ENCODE peak calls at places on chromosomes 13 and 19, in five cellular contexts. V is HepG2, P is GM12878, S is K562, H is upper lobe of left lung. L is an unnamed sample.

GRCh38 chr13:24500977-24501376 is 11.6 kb downstream of the PARP4 start:
- ATAC-seq in S (no peak), V (no peak), P (no peak), H (no peak), L (no peak)

GRCh38 chr19:18833141-18833476 is 1.4 kb downstream of the UPF1 start:
- ATAC-seq in S (peak), V (no peak), H (no peak), P (peak), L (no peak)

GRCh38 chr13:71864094-71864980 is 2.7 kb downstream of the DACH1 start:
- ATAC-seq in S (no peak), V (no peak), H (peak), P (no peak), L (peak)

GRCh38 chr19:14674764-14675163 is at the start of gene ADGRE3:
- ATAC-seq in S (no peak), H (no peak), V (no peak), P (peak), L (no peak)

GRCh38 chr19:56091751-56092546 is 29.1 kb downstream of the ZNF787 start:
- ATAC-seq in P (no peak), H (no peak), S (no peak), V (no peak), L (no peak)

GRCh38 chr19:58182577-58182988 is 278 bp upstream of the ZNF274 start:
- ATAC-seq in P (peak), V (no peak), H (peak), S (no peak), L (no peak)

GRCh38 chr13:38755792-38756191 is 68.9 kb downstream of the FREM2 start:
- ATAC-seq in V (no peak), S (no peak), H (no peak), P (no peak), L (no peak)

GRCh38 chr19:7778081-7778480 is 15.0 kb downstream of the CLEC4M start:
- ATAC-seq in S (no peak), P (no peak), V (no peak), H (no peak), L (no peak)

GRCh38 chr13:105474983-105475382 is 1060.5 kb downstream of the EFNB2 start:
- ATAC-seq in S (no peak), V (no peak), H (no peak), P (no peak), L (no peak)

GRCh38 chr19:46088101-46088500 is 36.4 kb downstream of the IGFL3 start:
- ATAC-seq in V (no peak), S (no peak), P (no peak), H (no peak), L (no peak)

DNA sequence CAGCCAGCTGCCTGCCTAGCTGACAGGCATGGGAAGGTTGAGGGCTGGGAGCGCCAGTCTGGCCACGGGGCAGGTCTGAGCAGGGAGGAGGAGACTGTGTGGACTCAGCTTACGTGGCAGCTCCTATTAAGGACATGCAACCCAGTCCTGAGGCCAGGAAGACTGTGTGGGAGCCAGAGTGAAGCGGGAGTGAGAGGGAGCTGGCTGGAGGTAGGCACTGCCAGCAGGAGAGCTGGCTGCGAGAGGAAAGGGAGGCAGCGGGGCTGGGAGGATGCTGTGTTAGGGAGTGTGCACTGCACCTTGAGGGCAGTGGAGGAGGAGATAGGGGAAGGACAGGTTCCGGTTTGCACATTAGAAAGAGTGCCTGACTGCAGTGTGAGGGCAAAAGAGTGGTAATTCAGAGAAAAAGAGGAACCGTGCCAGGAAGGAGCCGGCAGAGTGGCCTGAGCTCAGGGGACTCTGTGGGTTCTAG is 99.2 kb downstream of the SLC7A1 start:
- ATAC-seq in V (peak), P (peak), H (peak), S (no peak), L (peak)
- TF ChIP-seq POLR2AphosphoS5 in V (no peak), P (no peak), H (no peak), S (no peak), L (no peak)

DNA sequence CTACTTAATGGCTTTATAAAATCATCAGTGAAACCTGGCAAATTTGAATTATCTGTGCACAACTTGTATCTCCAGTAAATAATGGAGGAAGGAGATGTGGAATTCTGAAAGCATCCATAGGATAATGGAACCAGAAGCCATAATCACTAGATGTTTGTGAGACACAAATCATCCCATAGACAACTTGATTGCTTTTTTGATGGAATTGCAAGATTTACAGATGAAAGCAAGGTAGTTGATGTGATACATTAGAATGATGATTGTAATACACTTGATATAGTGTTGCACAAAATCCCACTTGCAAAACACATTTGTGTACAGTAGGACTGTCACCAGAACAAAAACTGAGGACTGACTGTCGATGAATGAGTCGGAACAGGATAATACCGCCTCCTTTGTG is 178.4 kb downstream of the IRS2 start:
- ATAC-seq in V (no peak), P (no peak), S (no peak), H (no peak), L (no peak)
- TF ChIP-seq EP300 in V (no peak), P (no peak), S (no peak), H (no peak), L (no peak)

DNA sequence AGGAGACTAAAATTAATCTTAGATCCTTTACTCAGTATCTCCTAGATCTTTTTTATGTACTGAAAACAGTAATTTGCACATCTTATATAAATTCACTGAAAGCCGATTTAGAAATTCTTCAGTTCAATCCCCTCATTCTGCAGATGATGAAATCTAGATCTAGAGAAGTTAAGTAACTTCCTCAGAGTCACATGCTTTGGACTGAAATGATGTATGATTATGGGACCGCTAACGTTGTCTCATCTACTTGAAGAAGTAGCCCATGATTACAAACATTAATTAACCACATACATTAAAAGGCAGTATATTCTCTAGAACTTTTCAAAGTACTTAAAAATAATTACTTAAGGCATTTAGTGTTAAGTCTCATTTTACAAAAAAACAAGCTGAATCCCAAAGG is 37.8 kb downstream of the ELF1 start:
- ATAC-seq in P (peak), S (peak), H (no peak), V (no peak), L (peak)
- H3K4me3 ChIP-seq in P (peak), S (peak), H (peak), V (no peak), L (peak)

GRCh38 chr19:12777217-12778019 is 2.1 kb upstream of the HOOK2 start:
- ATAC-seq in P (peak), V (peak), H (peak), S (peak), L (peak)
- TF ChIP-seq POLR2AphosphoS5 in P (no peak), V (no peak), H (peak), S (no peak), L (peak)

GRCh38 chr13:44710576-44710975 is 134.4 kb upstream of the TSC22D1 start:
- ATAC-seq in S (no peak), P (peak), V (no peak), H (no peak), L (no peak)

GRCh38 chr13:44715287-44716224 is 139.4 kb upstream of the TSC22D1 start:
- ATAC-seq in P (no peak), V (no peak), S (no peak), H (no peak), L (no peak)

GRCh38 chr13:44718467-44718866 is 142.3 kb upstream of the TSC22D1 start:
- ATAC-seq in P (no peak), H (no peak), S (no peak), V (no peak), L (no peak)

GRCh38 chr13:44713793-44714469 is 137.8 kb upstream of the TSC22D1 start:
- ATAC-seq in V (peak), S (no peak), P (no peak), H (peak), L (no peak)
- TF ChIP-seq EP300 in V (no peak), S (no peak), P (no peak), H (no peak), L (no peak)

DNA sequence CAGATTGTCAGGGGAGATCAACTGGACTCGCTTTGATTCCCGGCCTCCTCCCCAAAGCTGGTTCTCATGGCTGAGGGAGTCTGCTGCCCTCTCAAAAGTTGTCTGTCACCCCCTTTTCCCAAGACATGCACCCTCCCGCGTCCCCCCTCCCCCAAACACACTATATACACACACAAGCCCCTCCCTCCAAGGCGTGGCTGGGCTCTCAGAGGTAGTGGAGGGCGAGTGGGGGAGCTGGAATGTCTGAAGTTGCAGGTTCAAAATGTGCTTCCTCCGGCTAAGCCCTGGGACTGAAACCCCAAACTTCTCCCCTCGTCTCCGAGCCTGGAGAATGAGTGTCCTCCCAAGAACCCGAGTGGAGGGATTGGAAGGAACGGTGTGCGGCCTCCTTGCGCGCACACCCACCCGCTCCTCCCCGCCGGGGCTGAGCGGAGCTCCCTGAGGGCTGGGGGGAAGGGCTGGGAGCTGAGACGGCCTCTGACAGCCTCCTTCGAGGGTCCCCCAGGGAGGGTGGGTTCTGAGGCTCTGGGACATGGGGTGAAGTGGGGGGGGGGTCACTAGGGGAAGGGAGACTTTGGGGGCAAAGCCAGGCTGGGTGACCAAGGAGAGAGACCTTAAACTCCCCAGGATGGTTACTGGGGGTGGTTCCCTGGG is 9.9 kb upstream of the MEIS3 start:
- ATAC-seq in S (no peak), H (no peak), P (no peak), V (no peak), L (no peak)
- H3K4me3 ChIP-seq in S (no peak), H (no peak), P (no peak), V (no peak), L (no peak)

GRCh38 chr19:49857834-49858590 is 7.1 kb downstream of the PTOV1 start:
- ATAC-seq in P (no peak), V (no peak), S (peak), H (no peak), L (no peak)
- TF ChIP-seq POLR2AphosphoS5 in P (no peak), V (peak), S (no peak), H (no peak), L (no peak)

GRCh38 chr13:108828053-108828806 is 198.8 kb downstream of the MYO16 start:
- ATAC-seq in P (no peak), V (no peak), H (no peak), S (no peak), L (no peak)

GRCh38 chr13:108835082-108835481 is 205.7 kb downstream of the MYO16 start:
- ATAC-seq in S (no peak), H (no peak), P (no peak), V (no peak), L (no peak)

GRCh38 chr13:108830916-108831315 is 201.5 kb downstream of the MYO16 start:
- ATAC-seq in H (no peak), V (no peak), S (no peak), P (no peak), L (no peak)

GRCh38 chr13:108834193-108834592 is 204.8 kb downstream of the MYO16 start:
- ATAC-seq in P (no peak), H (no peak), S (no peak), V (no peak), L (no peak)
- TF ChIP-seq EP300 in P (no peak), H (no peak), S (no peak), V (no peak), L (no peak)

GRCh38 chr19:3055741-3056453 is 6.4 kb downstream of the TLE5 start:
- ATAC-seq in S (no peak), V (no peak), P (no peak), H (no peak), L (no peak)

GRCh38 chr19:3053780-3054179 is 8.5 kb downstream of the TLE5 start:
- ATAC-seq in V (no peak), P (no peak), S (no peak), H (no peak), L (no peak)

GRCh38 chr19:3053218-3053621 is 9.1 kb downstream of the TLE5 start:
- ATAC-seq in H (no peak), P (peak), S (peak), V (no peak), L (no peak)

GRCh38 chr19:3054972-3055740 is 7.1 kb downstream of the TLE5 start:
- ATAC-seq in P (no peak), S (no peak), V (no peak), H (peak), L (no peak)

GRCh38 chr19:3054265-3054971 is 7.9 kb downstream of the TLE5 start:
- ATAC-seq in P (no peak), V (no peak), S (no peak), H (no peak), L (no peak)
- H3K4me3 ChIP-seq in P (no peak), V (no peak), S (no peak), H (no peak), L (no peak)

DNA sequence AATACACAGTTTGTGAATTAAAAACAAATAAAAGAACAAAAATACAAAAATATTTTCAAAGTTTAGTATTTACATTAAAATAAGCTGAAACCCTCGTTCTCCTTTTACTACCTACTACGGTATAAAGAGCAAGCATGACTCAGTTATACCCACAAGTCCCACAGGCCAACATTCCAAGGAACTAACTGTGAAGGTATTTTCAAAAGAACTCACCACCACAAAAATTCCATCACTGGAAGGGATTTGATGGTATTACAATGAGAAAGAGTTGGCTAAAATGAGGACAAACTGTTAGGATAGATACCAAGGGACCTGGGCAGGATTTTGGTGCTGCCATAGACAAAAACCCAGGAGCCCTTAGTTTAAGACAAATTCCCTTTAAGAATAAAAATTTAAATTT is 122.7 kb downstream of the TBC1D4 start:
- ATAC-seq in S (no peak), P (no peak), H (no peak), V (no peak), L (no peak)
- TF ChIP-seq POLR2AphosphoS5 in S (no peak), P (no peak), H (no peak), V (no peak), L (no peak)